ENCODE peak calls at places on chromosomes 2 and 18, in ten cellular contexts. H is nucleus accumbens, R is neural crest cell, O is A172, L is HCEC 1CT, J is brain microvascular endothelial cell, Y is GM23248, P is lung microvascular endothelial cell, X is NCI-H1105, B is HFF-Myc. K is an unnamed sample.

GRCh38 chr18:56386856-56387255 is 251.5 kb downstream of the TXNL1 start:
- DNase-seq in Y (no peak), O (no peak), X (no peak), R (no peak), J (no peak), H (no peak), B (no peak), L (no peak), P (no peak), K (no peak)

GRCh38 chr2:226701052-226701451 is 98.6 kb downstream of the IRS1 start:
- DNase-seq in R (no peak), L (peak), O (no peak), B (peak), J (peak), X (no peak), Y (peak), P (no peak), H (no peak), K (no peak)

GRCh38 chr2:139386401-139386800 is 606.2 kb upstream of the NXPH2 start:
- DNase-seq in O (no peak), J (no peak), P (no peak), Y (no peak), L (no peak), B (no peak), R (no peak), X (no peak), H (no peak), K (no peak)

GRCh38 chr18:48892146-48892855 is 58.5 kb downstream of the SMAD7 start:
- DNase-seq in B (no peak), X (peak), O (no peak), L (no peak), H (no peak), J (no peak), P (no peak), R (no peak), Y (no peak), K (no peak)

GRCh38 chr2:132547089-132547687 is 122.8 kb downstream of the LYPD1 start:
- DNase-seq in J (peak), X (peak), H (peak), R (peak), O (peak), B (peak), L (peak), Y (peak), P (peak), K (peak)

GRCh38 chr2:133241231-133241575 is 327.1 kb downstream of the NCKAP5 start:
- DNase-seq in B (no peak), L (peak), P (no peak), O (no peak), H (no peak), R (no peak), X (no peak), J (peak), Y (peak), K (no peak)

GRCh38 chr2:54772110-54772509 is 48.6 kb downstream of the EML6 start:
- DNase-seq in P (peak), R (no peak), X (no peak), L (peak), B (no peak), J (no peak), Y (peak), H (no peak), O (peak), K (no peak)

GRCh38 chr2:153986488-153987229 is 114.9 kb downstream of the GALNT13 start:
- DNase-seq in X (no peak), R (no peak), H (no peak), J (no peak), Y (peak), L (no peak), P (peak), B (no peak), O (peak), K (no peak)

GRCh38 chr2:86500325-86500724 is 59.2 kb downstream of the KDM3A start:
- DNase-seq in L (no peak), P (no peak), J (no peak), B (no peak), H (no peak), Y (no peak), X (no peak), O (no peak), R (no peak), K (no peak)

GRCh38 chr2:154097823-154098398 is 226.2 kb downstream of the GALNT13 start:
- DNase-seq in P (no peak), Y (no peak), J (no peak), L (no peak), O (no peak), R (no peak), H (no peak), X (no peak), B (no peak), K (no peak)

GRCh38 chr2:15521782-15522181 is 39.4 kb downstream of the NBAS start:
- DNase-seq in P (peak), L (no peak), R (no peak), B (peak), Y (no peak), J (peak), O (no peak), X (no peak), H (no peak), K (no peak)

GRCh38 chr2:240420206-240420899 is 15.1 kb upstream of the GPC1 start:
- DNase-seq in B (no peak), Y (no peak), O (no peak), X (no peak), H (no peak), P (no peak), R (no peak), J (no peak), L (no peak), K (no peak)

GRCh38 chr2:232707076-232707475 is 9.9 kb downstream of the GIGYF2 start:
- DNase-seq in R (no peak), O (no peak), P (no peak), Y (no peak), X (no peak), B (no peak), L (no peak), H (no peak), J (no peak), K (no peak)

K was measured in ELF-1.